ENCODE peak calls at places on chromosomes 13 and 19, in six cellular contexts. U, E, V, Z, S and Q are unnamed samples.
A peak's percentile ranks its signal among the peaks of the same experiment; 100 is the strongest.

GRCh38 chr13:68345963-68346362 is 1115.8 kb upstream of the PCDH9 start:
- DNase-seq in U (no peak), E (no peak), V (no peak), Z (no peak), S (no peak), Q (no peak)

GRCh38 chr19:3699741-3700241 is 477 bp downstream of the PIP5K1C start:
- DNase-seq in U (no peak), E (no peak), V (peak; percentile 69), Z (no peak), S (peak; percentile 75), Q (no peak)

GRCh38 chr19:48186541-48186991 is 16.1 kb downstream of the ZSWIM9 start:
- DNase-seq in U (no peak), E (no peak), V (no peak), Z (peak; percentile 33), S (no peak), Q (no peak)

GRCh38 chr19:40689339-40690049 is 957 bp downstream of the NUMBL start:
- DNase-seq in U (no peak), E (no peak), V (peak; percentile 80), Z (no peak), S (peak; percentile 71), Q (no peak)

GRCh38 chr13:46530084-46530935 is 22.7 kb upstream of the LRCH1 start:
- DNase-seq in U (no peak), E (no peak), V (no peak), Z (no peak), S (no peak), Q (no peak)

GRCh38 chr19:47151627-47152026 is 21.0 kb downstream of the SAE1 start:
- DNase-seq in U (no peak), E (no peak), V (no peak), Z (no peak), S (no peak), Q (no peak)

GRCh38 chr13:92994056-92994455 is 232.6 kb upstream of the GPC6 start:
- DNase-seq in U (no peak), E (no peak), V (no peak), Z (no peak), S (no peak), Q (no peak)

GRCh38 chr13:103102482-103102881 is 36.3 kb upstream of the SLC10A2 start:
- DNase-seq in U (no peak), E (no peak), V (no peak), Z (no peak), S (no peak), Q (no peak)

GRCh38 chr19:11481777-11482383 is 1.0 kb upstream of the ELAVL3 start:
- DNase-seq in U (peak; percentile 47), E (no peak), V (peak; percentile 73), Z (peak; percentile 77), S (peak; percentile 93), Q (peak; percentile 45)

DNA sequence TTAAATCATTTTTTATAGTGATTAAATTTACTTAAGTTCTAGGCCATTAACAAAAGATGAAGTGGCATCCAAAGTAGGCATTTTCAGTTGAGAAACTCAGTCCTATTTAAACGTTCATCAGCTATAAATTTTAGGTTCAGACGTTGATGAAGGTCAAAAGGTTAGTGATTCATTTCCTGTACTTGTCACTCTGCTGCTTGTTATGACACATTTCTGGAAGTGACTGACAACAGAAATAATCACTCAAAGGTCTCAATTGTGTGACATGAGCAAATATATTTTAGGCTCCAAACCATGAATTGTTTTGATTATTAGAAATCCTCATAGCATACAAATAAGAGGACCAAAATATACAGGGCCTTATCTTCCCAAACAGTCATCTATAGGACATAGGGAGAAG is 10.3 kb upstream of the EDNRB start:
- DNase-seq in U (no peak), E (no peak), V (no peak), Z (no peak), S (no peak), Q (no peak)
- TF ChIP-seq POLR2AphosphoS5 in U (no peak), E (no peak), V (no peak), Z (no peak), S (no peak), Q (no peak)

GRCh38 chr13:113304121-113304520 is 7.1 kb downstream of the LAMP1 start:
- DNase-seq in U (no peak), E (no peak), V (no peak), Z (no peak), S (no peak), Q (no peak)

GRCh38 chr13:113305208-113305607 is 8.2 kb downstream of the LAMP1 start:
- DNase-seq in U (no peak), E (no peak), V (no peak), Z (no peak), S (no peak), Q (no peak)

GRCh38 chr13:113302940-113303339 is 5.9 kb downstream of the LAMP1 start:
- DNase-seq in U (no peak), E (no peak), V (no peak), Z (no peak), S (no peak), Q (no peak)

GRCh38 chr13:113309481-113309880 is 12.4 kb downstream of the LAMP1 start:
- DNase-seq in U (no peak), E (no peak), V (no peak), Z (no peak), S (no peak), Q (no peak)

GRCh38 chr13:113307491-113307890 is 10.5 kb downstream of the LAMP1 start:
- DNase-seq in U (no peak), E (no peak), V (no peak), Z (no peak), S (no peak), Q (no peak)
- TF ChIP-seq EP300 in U (no peak), E (no peak), V (no peak), Z (no peak), S (no peak), Q (no peak)

GRCh38 chr19:35557539-35558399 is 5.7 kb downstream of the ATP4A start:
- DNase-seq in U (peak; percentile 50), E (no peak), V (no peak), Z (no peak), S (peak; percentile 96), Q (peak; percentile 73)
- TF ChIP-seq POLR2AphosphoS5 in U (no peak), E (no peak), V (no peak), Z (no peak), S (no peak), Q (no peak)

DNA sequence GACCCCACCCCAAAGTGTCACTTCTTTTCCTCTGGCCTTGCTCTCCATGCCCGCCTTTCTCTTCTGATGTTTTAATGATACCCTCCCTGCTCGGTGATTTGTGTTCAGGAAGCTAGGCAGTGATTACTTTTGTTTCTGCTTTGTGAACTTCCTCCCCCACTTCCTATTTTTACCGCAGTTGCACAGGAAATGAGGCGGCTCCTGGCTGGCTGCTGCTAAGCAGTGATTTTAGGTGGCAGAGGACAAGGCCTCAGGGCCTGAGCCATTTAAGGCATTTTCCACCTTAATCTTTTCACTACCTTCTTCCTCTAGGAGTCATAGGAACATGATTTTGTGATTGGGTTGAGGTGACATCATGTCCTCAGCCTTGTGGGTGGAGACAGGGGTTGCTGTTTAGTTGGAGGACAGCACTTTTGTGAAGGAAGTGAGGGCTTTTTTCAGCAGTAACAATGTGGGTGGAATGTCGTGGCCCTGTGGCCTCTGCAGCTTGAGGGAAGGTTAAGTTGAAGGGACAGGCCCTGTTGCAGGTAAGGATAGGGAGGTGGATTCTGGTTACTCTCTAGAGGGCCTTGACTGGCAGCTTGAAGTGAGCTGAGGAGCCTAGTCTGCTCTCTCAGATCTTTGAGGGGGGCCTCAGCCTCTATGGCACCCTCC is 15.7 kb downstream of the GARRE1 start:
- DNase-seq in U (peak; percentile 51), E (no peak), V (peak; percentile 74), Z (peak; percentile 68), S (no peak), Q (peak; percentile 40)
- TF ChIP-seq EP300 in U (no peak), E (no peak), V (no peak), Z (no peak), S (no peak), Q (no peak)

DNA sequence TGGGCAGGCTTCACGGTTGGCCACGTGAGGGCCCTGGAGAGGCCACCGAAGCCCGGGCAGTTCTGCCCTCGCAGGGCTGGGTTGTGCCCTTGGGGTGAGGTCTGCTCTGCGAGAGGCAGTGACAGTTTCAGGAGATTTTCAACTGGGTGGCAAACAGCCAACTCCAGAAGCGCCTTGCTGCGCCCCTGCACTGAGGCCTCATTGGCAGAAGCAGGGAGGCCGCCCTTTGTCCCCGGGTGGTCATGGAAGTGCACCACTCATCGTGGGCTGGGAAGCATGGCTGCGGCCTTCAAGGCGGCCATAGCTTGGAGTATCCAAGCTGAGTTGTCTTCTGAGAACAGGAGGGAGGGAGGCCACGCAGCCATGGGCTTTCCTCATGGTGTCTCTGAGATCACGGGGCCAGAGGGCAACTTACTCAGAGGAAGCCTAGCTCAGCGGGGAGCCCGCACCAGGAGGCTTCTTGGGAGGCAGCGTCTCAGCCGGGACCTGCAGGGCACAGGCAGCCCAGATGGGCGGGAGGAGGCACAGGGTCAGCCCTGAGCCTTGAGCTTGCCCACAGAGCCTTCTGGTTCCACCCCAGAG is 14.8 kb downstream of the PLEKHJ1 start:
- DNase-seq in U (no peak), E (no peak), V (no peak), Z (no peak), S (peak; percentile 75), Q (no peak)
- TF ChIP-seq POLR2AphosphoS5 in U (no peak), E (no peak), V (no peak), Z (no peak), S (no peak), Q (no peak)

GRCh38 chr13:113861433-113862030 is 2.3 kb downstream of the GAS6 start:
- DNase-seq in U (no peak), E (no peak), V (peak; percentile 65), Z (no peak), S (peak; percentile 91), Q (no peak)

GRCh38 chr13:113863511-113864302 is at the start of gene GAS6:
- DNase-seq in U (peak; percentile 80), E (no peak), V (peak; percentile 76), Z (no peak), S (peak; percentile 89), Q (peak; percentile 72)

GRCh38 chr13:113862191-113862765 is 1.6 kb downstream of the GAS6 start:
- DNase-seq in U (no peak), E (no peak), V (peak; percentile 61), Z (no peak), S (no peak), Q (no peak)

GRCh38 chr13:113864303-113864890 is 521 bp upstream of the GAS6 start:
- DNase-seq in U (no peak), E (no peak), V (peak; percentile 51), Z (no peak), S (peak; percentile 61), Q (no peak)

DNA sequence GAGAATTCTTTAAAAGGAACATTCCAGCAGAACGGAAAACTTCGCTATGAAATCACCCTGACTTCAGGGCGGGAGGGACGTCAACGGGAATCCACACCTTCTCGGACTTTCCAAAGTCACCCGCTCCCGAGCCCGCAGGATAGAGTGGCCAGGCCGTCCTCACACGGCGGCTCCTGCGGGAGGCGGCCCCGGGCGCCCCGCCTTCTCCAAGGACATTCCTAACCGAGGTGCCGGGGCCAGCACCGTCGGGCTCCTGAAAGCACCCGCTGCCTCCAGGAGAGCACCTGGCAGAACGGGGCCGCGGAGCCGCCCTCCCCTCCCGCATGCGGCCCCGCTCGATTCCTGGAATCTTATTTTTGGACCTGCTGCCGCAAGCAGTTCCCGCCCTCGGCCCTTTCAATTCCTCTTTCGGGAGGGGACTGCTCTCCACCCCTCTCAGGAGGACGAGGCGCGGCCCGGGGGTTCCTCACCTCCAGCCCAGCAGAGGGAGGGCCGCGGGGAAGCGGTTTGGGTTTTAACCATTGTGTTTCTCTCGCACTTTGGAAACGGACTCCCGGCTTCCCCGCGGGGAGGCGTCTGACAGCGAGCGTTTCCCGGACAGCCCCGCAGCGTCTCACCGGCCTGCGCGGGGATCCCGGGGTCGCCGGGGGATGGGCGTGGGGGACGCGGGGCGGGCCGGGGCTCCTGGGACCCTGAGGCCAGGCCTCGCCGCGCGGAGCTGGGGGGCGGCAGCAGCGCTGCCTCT is 938 bp downstream of the GAS6 start:
- DNase-seq in U (peak; percentile 76), E (no peak), V (peak; percentile 72), Z (no peak), S (peak; percentile 56), Q (peak; percentile 77)
- TF ChIP-seq EP300 in U (peak; percentile 13), E (peak; percentile 75), V (no peak), Z (no peak), S (no peak), Q (peak; percentile 45)

GRCh38 chr19:18340990-18341868 is 831 bp downstream of the PGPEP1 start:
- DNase-seq in U (peak; percentile 78), E (no peak), V (peak; percentile 77), Z (peak; percentile 83), S (peak; percentile 70), Q (peak; percentile 56)
- TF ChIP-seq POLR2AphosphoS5 in U (peak; percentile 50), E (peak; percentile 35), V (no peak), Z (no peak), S (no peak), Q (no peak)